ENCODE peak calls at places on chromosomes 3 and 15, in four cellular contexts. One of them, this sample, is unnamed.

GRCh38 chr3:31353166-31353565 is 179.6 kb upstream of the STT3B start:
- DNase-seq in spleen: no peak
- DNase-seq in HepG2: no peak
- DNase-seq in K562: no peak
- DNase-seq in this sample: no peak

GRCh38 chr3:34569437-34569836 is 771.0 kb downstream of the PDCD6IP start:
- DNase-seq in spleen: no peak
- DNase-seq in HepG2: no peak
- DNase-seq in K562: no peak
- DNase-seq in this sample: no peak

GRCh38 chr3:136984837-136985236 is 27.1 kb downstream of the IL20RB start:
- DNase-seq in spleen: no peak
- DNase-seq in HepG2: no peak
- DNase-seq in K562: no peak
- DNase-seq in this sample: no peak

GRCh38 chr15:40873625-40874561 is at the start of gene RHOV:
- DNase-seq in spleen: peak; percentile 86
- DNase-seq in HepG2: peak; percentile 62
- DNase-seq in K562: peak; percentile 94
- DNase-seq in this sample: no peak

GRCh38 chr3:118987466-118987865 is 47.2 kb downstream of the IGSF11 start:
- DNase-seq in spleen: no peak
- DNase-seq in HepG2: no peak
- DNase-seq in K562: no peak
- DNase-seq in this sample: no peak

GRCh38 chr3:150743508-150743907 is 19.5 kb downstream of the SIAH2 start:
- DNase-seq in spleen: no peak
- DNase-seq in HepG2: no peak
- DNase-seq in K562: no peak
- DNase-seq in this sample: no peak

GRCh38 chr3:156716105-156716862 is 41.9 kb downstream of the TIPARP start:
- DNase-seq in spleen: no peak
- DNase-seq in HepG2: no peak
- DNase-seq in K562: no peak
- DNase-seq in this sample: no peak

GRCh38 chr3:98272126-98272525 is 8.1 kb downstream of the OR5H6 start:
- DNase-seq in spleen: no peak
- DNase-seq in HepG2: no peak
- DNase-seq in K562: no peak
- DNase-seq in this sample: no peak

GRCh38 chr15:28923726-28924280 is 38.0 kb downstream of the APBA2 start:
- DNase-seq in spleen: peak; percentile 61
- DNase-seq in HepG2: no peak
- DNase-seq in K562: no peak
- DNase-seq in this sample: no peak

GRCh38 chr3:49882182-49882581 is 12.5 kb upstream of the CAMKV start:
- DNase-seq in spleen: no peak
- DNase-seq in HepG2: no peak
- DNase-seq in K562: no peak
- DNase-seq in this sample: no peak

GRCh38 chr3:135091956-135092355 is 296.9 kb downstream of the EPHB1 start:
- DNase-seq in spleen: no peak
- DNase-seq in HepG2: no peak
- DNase-seq in K562: no peak
- DNase-seq in this sample: no peak

GRCh38 chr15:26365077-26365476 is 407.8 kb downstream of the GABRB3 start:
- DNase-seq in spleen: no peak
- DNase-seq in HepG2: no peak
- DNase-seq in K562: no peak
- DNase-seq in this sample: no peak

GRCh38 chr3:73625124-73625665 is 454 bp upstream of the PDZRN3 start:
- DNase-seq in spleen: no peak
- DNase-seq in HepG2: no peak
- DNase-seq in K562: no peak
- DNase-seq in this sample: no peak

DNA sequence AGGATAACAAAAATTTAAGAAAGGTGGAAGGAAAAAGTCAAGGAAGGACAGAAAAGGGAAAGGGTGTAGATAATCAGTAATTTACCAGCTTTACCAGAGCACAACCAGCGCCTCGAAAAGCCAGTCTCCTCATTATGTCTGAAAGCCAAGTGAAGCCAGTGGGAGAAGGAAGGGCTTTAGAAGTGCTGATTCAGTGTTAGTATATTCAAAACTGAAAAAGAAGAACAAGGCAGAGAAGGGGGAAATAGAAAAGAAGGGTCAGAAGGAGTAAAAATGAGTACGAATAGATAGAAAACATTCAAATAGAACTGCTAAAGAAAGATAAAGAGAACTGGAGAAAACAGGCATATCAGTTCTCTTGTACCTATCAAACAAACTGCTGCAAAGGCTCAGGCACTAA is 4.1 kb downstream of the PBRM1 start:
- DNase-seq in spleen: no peak
- DNase-seq in HepG2: no peak
- DNase-seq in K562: no peak
- DNase-seq in this sample: no peak
- H3K27ac ChIP-seq in spleen: no peak overlapping the region
- H3K27ac ChIP-seq in HepG2: peak overlapping the region; percentile 70
- H3K27ac ChIP-seq in K562: peak overlapping the region; percentile 55
- H3K27ac ChIP-seq in this sample: peak overlapping the region; percentile 30

DNA sequence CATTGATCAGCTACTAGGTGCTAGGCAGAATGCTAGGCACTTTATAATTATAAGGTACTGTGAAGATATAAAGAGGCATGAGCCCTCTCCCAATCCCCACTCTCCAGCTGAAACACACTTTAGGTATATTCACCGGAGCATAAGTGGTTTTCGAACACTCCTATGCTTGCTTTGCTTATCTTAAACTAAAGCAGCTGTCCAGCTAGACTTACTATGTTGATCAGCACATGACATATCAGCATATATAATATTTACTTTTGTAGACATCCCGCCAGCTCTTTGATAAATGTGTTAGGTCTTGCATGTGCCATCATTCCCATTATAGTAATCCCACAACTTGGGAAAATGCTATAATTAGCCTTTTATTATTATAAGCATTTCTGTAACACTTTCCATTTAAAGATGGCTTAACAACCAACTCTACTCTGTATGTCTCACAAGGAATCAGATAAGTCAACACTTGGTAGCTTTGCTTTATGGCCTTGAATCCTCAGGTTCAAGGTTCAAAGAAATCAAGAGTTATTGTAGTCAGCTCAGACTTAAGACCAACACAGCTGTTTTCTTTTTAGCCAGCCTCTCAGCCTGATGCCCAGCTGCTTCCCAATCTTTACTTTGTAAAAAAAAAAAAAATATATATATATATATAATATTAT is 104.4 kb downstream of the THRB start:
- DNase-seq in spleen: no peak
- DNase-seq in HepG2: no peak
- DNase-seq in K562: no peak
- DNase-seq in this sample: no peak
- TF ChIP-seq POLR2AphosphoS5 in spleen: no peak
- TF ChIP-seq POLR2AphosphoS5 in HepG2: no peak
- TF ChIP-seq POLR2AphosphoS5 in K562: no peak
- TF ChIP-seq POLR2AphosphoS5 in this sample: no peak

GRCh38 chr15:41968738-41969137 is 3.6 kb downstream of the EHD4 start:
- DNase-seq in spleen: no peak
- DNase-seq in HepG2: no peak
- DNase-seq in K562: no peak
- DNase-seq in this sample: no peak
- H3K4me3 ChIP-seq in spleen: no peak overlapping the region
- H3K4me3 ChIP-seq in HepG2: no peak overlapping the region
- H3K4me3 ChIP-seq in K562: no peak overlapping the region
- H3K4me3 ChIP-seq in this sample: no peak overlapping the region

DNA sequence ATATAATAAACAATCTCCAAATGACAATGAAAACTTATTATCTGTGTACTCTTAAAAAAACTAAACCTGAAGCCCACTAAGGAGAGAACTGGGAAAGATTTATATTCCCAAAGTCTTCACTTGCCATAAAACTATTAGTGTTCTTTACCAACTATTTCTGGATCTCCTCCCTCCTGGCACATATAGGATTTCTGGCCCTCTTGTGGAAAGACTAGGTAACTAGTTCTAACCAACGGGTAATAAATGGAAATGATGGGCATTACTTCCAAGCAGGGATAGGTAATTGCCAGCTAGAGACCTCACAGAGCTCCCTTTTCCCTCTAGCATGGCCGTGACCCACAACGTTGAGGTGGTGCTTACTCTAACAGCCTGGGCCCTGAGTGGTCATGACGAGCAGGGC is 110.1 kb downstream of the DNAH12 start:
- DNase-seq in spleen: no peak
- DNase-seq in HepG2: peak; percentile 69
- DNase-seq in K562: no peak
- DNase-seq in this sample: no peak
- H3K27ac ChIP-seq in spleen: no peak overlapping the region
- H3K27ac ChIP-seq in HepG2: no peak overlapping the region
- H3K27ac ChIP-seq in K562: no peak overlapping the region
- H3K27ac ChIP-seq in this sample: no peak overlapping the region

DNA sequence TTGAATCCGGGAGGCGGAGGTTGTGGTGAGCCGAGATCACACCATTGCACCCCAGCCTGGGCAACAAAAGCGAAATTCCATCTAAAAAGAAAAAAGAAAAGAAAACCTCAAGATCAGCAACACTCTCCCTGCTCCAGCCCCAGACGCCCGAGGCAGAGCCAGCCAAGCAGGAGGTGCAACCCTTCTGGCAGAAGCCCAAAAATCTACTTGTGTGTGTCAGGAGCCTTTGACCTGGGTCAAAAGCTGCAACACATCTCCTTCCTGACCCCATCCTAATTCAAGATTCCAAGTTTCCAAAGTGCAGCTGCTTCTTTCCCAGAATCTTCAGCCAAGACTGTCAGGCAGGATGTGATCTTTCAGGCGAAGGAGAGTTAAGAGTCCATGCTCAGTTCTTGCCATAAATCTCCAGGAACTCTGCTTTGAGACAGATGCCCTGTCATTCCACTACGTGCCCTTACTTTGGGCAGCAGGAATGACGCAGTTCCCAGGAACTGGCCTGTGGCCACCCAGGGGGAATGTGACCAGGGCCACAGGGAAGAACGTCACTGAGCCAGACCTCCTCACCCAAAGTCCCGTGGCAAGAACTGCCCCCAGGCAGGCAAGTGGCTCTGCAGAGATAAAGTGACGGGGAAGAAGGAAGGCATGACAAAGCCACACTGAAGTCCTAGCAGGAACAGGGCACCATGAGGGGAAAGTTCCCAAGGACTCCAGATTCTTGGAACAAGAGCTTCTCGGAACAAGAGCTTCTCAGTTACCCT is 39.4 kb downstream of the SH3BP5 start:
- DNase-seq in spleen: no peak
- DNase-seq in HepG2: no peak
- DNase-seq in K562: no peak
- DNase-seq in this sample: no peak
- TF ChIP-seq POLR2AphosphoS5 in spleen: peak; percentile 77
- TF ChIP-seq POLR2AphosphoS5 in HepG2: no peak
- TF ChIP-seq POLR2AphosphoS5 in K562: no peak
- TF ChIP-seq POLR2AphosphoS5 in this sample: peak; percentile 47

DNA sequence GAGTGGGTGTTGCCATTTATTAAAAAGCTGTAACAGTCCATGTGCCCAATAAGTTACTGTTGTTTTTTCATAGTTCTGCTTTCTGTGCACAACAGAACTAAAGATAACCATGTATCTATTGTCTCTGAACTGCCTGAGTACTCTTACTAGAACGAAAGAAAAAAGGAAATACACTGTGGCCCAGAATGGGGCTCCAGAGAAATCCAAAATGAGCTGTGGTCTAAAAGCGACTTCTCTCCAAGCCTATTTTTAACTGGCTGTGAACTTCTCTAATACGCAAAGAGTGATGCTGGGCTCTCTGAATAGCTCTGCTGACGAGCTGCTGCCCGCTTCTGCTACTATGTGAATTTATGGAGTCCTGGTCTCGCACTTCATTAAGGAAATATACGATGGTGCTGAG is 56.2 kb upstream of the LPP start:
- DNase-seq in spleen: no peak
- DNase-seq in HepG2: no peak
- DNase-seq in K562: no peak
- DNase-seq in this sample: no peak
- H3K4me3 ChIP-seq in spleen: no peak overlapping the region
- H3K4me3 ChIP-seq in HepG2: no peak overlapping the region
- H3K4me3 ChIP-seq in K562: no peak overlapping the region
- H3K4me3 ChIP-seq in this sample: no peak overlapping the region

GRCh38 chr3:5016218-5017161 is 37.3 kb downstream of the BHLHE40 start:
- DNase-seq in spleen: peak; percentile 83
- DNase-seq in HepG2: peak; percentile 86
- DNase-seq in K562: peak; percentile 79
- DNase-seq in this sample: no peak

GRCh38 chr3:5012398-5012797 is 33.2 kb downstream of the BHLHE40 start:
- DNase-seq in spleen: peak; percentile 68
- DNase-seq in HepG2: no peak
- DNase-seq in K562: no peak
- DNase-seq in this sample: no peak

GRCh38 chr3:5013021-5013906 is 34.0 kb downstream of the BHLHE40 start:
- DNase-seq in spleen: peak; percentile 81
- DNase-seq in HepG2: peak; percentile 29
- DNase-seq in K562: peak; percentile 91
- DNase-seq in this sample: no peak

GRCh38 chr3:5015056-5015455 is 35.8 kb downstream of the BHLHE40 start:
- DNase-seq in spleen: no peak
- DNase-seq in HepG2: no peak
- DNase-seq in K562: no peak
- DNase-seq in this sample: no peak

DNA sequence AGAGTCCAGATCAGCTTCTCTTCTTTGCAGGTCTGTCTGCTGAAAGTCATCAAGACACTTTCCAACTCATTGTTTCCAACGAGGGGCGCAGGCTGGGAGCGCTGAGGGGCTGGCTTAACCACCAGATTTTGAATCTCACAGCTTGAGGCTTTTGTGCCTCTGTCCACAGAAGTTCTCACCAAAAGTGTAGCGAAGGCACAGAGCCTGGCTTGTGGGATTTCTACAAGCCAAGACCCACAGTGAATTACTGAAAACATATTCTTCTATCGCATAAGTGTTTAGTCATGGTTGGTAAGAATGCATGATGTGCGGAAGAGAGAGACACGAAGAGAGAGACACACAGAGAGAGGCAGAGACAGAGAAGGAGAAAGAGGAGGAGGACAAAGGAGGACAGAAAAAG is 35.2 kb downstream of the BHLHE40 start:
- DNase-seq in spleen: peak; percentile 65
- DNase-seq in HepG2: no peak
- DNase-seq in K562: no peak
- DNase-seq in this sample: no peak
- H3K27ac ChIP-seq in spleen: no peak overlapping the region
- H3K27ac ChIP-seq in HepG2: no peak overlapping the region
- H3K27ac ChIP-seq in K562: no peak overlapping the region
- H3K27ac ChIP-seq in this sample: no peak overlapping the region

This sample was measured in esophagus muscularis mucosa.